ENCODE peak calls at places on chromosomes 13 and 19, in ten cellular contexts. A, X, W, Y, C, E, T, N, Q and J are unnamed samples. For H3K27me3 and H3K4me1, the result is how much of the 10 kb centered on the place peaks cover.

GRCh38 chr19:28883241-28883693 is 329.7 kb downstream of the UQCRFS1 start:
- ATAC-seq in A (no peak), X (peak), W (peak), Y (peak), C (no peak), E (no peak), T (peak), N (no peak), Q (no peak), J (peak)

GRCh38 chr19:5156231-5156986 is 184.2 kb downstream of the PTPRS start:
- ATAC-seq in A (no peak), X (no peak), W (peak), Y (no peak), C (no peak), E (no peak), T (no peak), N (peak), Q (no peak), J (no peak)

GRCh38 chr13:99540530-99540929 is 39.3 kb downstream of the TM9SF2 start:
- ATAC-seq in A (no peak), X (no peak), W (no peak), Y (no peak), C (no peak), E (no peak), T (no peak), N (no peak), Q (no peak), J (no peak)

GRCh38 chr13:33262069-33262487 is 23.5 kb downstream of the STARD13 start:
- ATAC-seq in A (peak), X (peak), W (peak), Y (no peak), C (no peak), E (no peak), T (no peak), N (peak), Q (peak), J (no peak)

GRCh38 chr19:39409886-39410619 is 2.4 kb upstream of the PLEKHG2 start:
- ATAC-seq in A (peak), X (peak), W (peak), Y (peak), C (peak), E (peak), T (peak), N (no peak), Q (no peak), J (peak)

GRCh38 chr19:16625183-16625958 is 2.6 kb downstream of the MED26 start:
- ATAC-seq in A (no peak), X (no peak), W (no peak), Y (no peak), C (no peak), E (no peak), T (peak), N (no peak), Q (no peak), J (no peak)

GRCh38 chr19:10167459-10167858 is 27.3 kb downstream of the DNMT1 start:
- ATAC-seq in A (no peak), X (no peak), W (no peak), Y (no peak), C (no peak), E (no peak), T (no peak), N (no peak), Q (no peak), J (no peak)

GRCh38 chr13:96819375-96819774 is 174.9 kb downstream of the OXGR1 start:
- ATAC-seq in A (no peak), X (no peak), W (no peak), Y (no peak), C (no peak), E (no peak), T (no peak), N (no peak), Q (no peak), J (no peak)

GRCh38 chr13:67135356-67135755 is 94.8 kb downstream of the PCDH9 start:
- ATAC-seq in A (no peak), X (no peak), W (no peak), Y (no peak), C (no peak), E (no peak), T (no peak), N (no peak), Q (no peak), J (no peak)

GRCh38 chr13:62088155-62088554 is 672.5 kb upstream of the PCDH20 start:
- ATAC-seq in A (no peak), X (no peak), W (no peak), Y (no peak), C (no peak), E (no peak), T (no peak), N (no peak), Q (no peak), J (no peak)

GRCh38 chr19:8387688-8388611 is 2.2 kb upstream of the RAB11B start:
- ATAC-seq in A (no peak), X (no peak), W (no peak), Y (no peak), C (no peak), E (peak), T (no peak), N (no peak), Q (no peak), J (no peak)

GRCh38 chr13:108069521-108070210 is 145.7 kb downstream of the LIG4 start:
- ATAC-seq in A (no peak), X (no peak), W (no peak), Y (no peak), C (no peak), E (no peak), T (peak), N (no peak), Q (no peak), J (no peak)

GRCh38 chr19:7792286-7792685 is 29.2 kb downstream of the CLEC4M start:
- ATAC-seq in A (no peak), X (no peak), W (no peak), Y (no peak), C (no peak), E (no peak), T (no peak), N (peak), Q (no peak), J (no peak)

GRCh38 chr19:21912654-21913053 is 76.7 kb upstream of the ZNF43 start:
- ATAC-seq in A (no peak), X (no peak), W (no peak), Y (no peak), C (no peak), E (no peak), T (no peak), N (no peak), Q (no peak), J (no peak)

GRCh38 chr19:46944918-46945628 is 74.6 kb upstream of the NPAS1 start:
- ATAC-seq in A (no peak), X (peak), W (peak), Y (peak), C (no peak), E (peak), T (peak), N (no peak), Q (no peak), J (peak)

GRCh38 chr13:64074989-64075474 is 2659.4 kb upstream of the PCDH20 start:
- ATAC-seq in A (no peak), X (no peak), W (no peak), Y (no peak), C (no peak), E (no peak), T (no peak), N (peak), Q (no peak), J (no peak)

GRCh38 chr19:38351865-38352395 is 16.3 kb downstream of the CATSPERG start:
- ATAC-seq in A (peak), X (peak), W (no peak), Y (no peak), C (no peak), E (no peak), T (no peak), N (no peak), Q (no peak), J (no peak)

GRCh38 chr13:40438999-40439797 is 227.2 kb downstream of the FOXO1 start:
- ATAC-seq in A (peak), X (peak), W (peak), Y (peak), C (peak), E (peak), T (no peak), N (no peak), Q (no peak), J (no peak)

GRCh38 chr13:26601669-26602068 is 44.2 kb downstream of the WASF3 start:
- ATAC-seq in A (no peak), X (no peak), W (no peak), Y (no peak), C (no peak), E (no peak), T (no peak), N (peak), Q (no peak), J (no peak)

GRCh38 chr13:21823949-21824348 is 153.1 kb downstream of the FGF9 start:
- ATAC-seq in A (no peak), X (no peak), W (no peak), Y (no peak), C (no peak), E (no peak), T (no peak), N (no peak), Q (no peak), J (no peak)

GRCh38 chr13:31898383-31899071 is 133.0 kb upstream of the FRY start:
- ATAC-seq in A (no peak), X (no peak), W (peak), Y (no peak), C (no peak), E (no peak), T (no peak), N (no peak), Q (no peak), J (no peak)

GRCh38 chr19:33374406-33374703 is 846 bp downstream of the CEBPG start:
- ATAC-seq in A (no peak), X (no peak), W (no peak), Y (no peak), C (no peak), E (no peak), T (no peak), N (no peak), Q (no peak), J (no peak)

GRCh38 chr13:109309625-109310363 is 476.6 kb downstream of the IRS2 start:
- ATAC-seq in A (peak), X (peak), W (no peak), Y (no peak), C (no peak), E (peak), T (peak), N (no peak), Q (no peak), J (no peak)

GRCh38 chr13:40572961-40573360 is 93.5 kb downstream of the FOXO1 start:
- ATAC-seq in A (no peak), X (no peak), W (no peak), Y (no peak), C (no peak), E (no peak), T (no peak), N (no peak), Q (no peak), J (no peak)

GRCh38 chr13:36837354-36838092 is 18.5 kb downstream of the RFXAP start:
- ATAC-seq in A (no peak), X (peak), W (peak), Y (peak), C (no peak), E (no peak), T (no peak), N (no peak), Q (no peak), J (no peak)

GRCh38 chr13:110411316-110412105 is 104.4 kb downstream of the COL4A2 start:
- ATAC-seq in A (peak), X (no peak), W (no peak), Y (no peak), C (no peak), E (no peak), T (peak), N (no peak), Q (no peak), J (no peak)

GRCh38 chr13:40109324-40109958 is 454.0 kb downstream of the COG6 start:
- ATAC-seq in A (no peak), X (peak), W (no peak), Y (peak), C (no peak), E (no peak), T (peak), N (peak), Q (peak), J (peak)

GRCh38 chr19:16067205-16067938 is 8.9 kb upstream of the TPM4 start:
- ATAC-seq in A (peak), X (peak), W (peak), Y (peak), C (no peak), E (peak), T (peak), N (peak), Q (peak), J (peak)

GRCh38 chr13:30725331-30726085 is 9.8 kb upstream of the ALOX5AP start:
- ATAC-seq in A (no peak), X (no peak), W (no peak), Y (peak), C (no peak), E (peak), T (no peak), N (no peak), Q (no peak), J (no peak)

GRCh38 chr13:114173753-114174152 is 5.3 kb upstream of the CFAP97D2 start:
- ATAC-seq in A (no peak), X (no peak), W (no peak), Y (no peak), C (no peak), E (no peak), T (no peak), N (no peak), Q (no peak), J (no peak)

GRCh38 chr13:29887030-29887557 is 36.7 kb upstream of the UBL3 start:
- ATAC-seq in A (no peak), X (no peak), W (no peak), Y (no peak), C (no peak), E (no peak), T (no peak), N (no peak), Q (no peak), J (no peak)

GRCh38 chr19:55643733-55644116 is 276 bp downstream of the ZNF581 start:
- ATAC-seq in A (peak), X (peak), W (peak), Y (no peak), C (no peak), E (no peak), T (no peak), N (no peak), Q (no peak), J (no peak)

GRCh38 chr13:28657784-28658538 is 969 bp upstream of the POMP start:
- ATAC-seq in A (no peak), X (peak), W (no peak), Y (no peak), C (no peak), E (no peak), T (no peak), N (peak), Q (no peak), J (no peak)

GRCh38 chr13:78609464-78610205 is 6.3 kb upstream of the POU4F1 start:
- ATAC-seq in A (peak), X (peak), W (no peak), Y (peak), C (no peak), E (peak), T (peak), N (no peak), Q (peak), J (no peak)

GRCh38 chr19:15287496-15287895 is 44.8 kb downstream of the BRD4 start:
- ATAC-seq in A (no peak), X (no peak), W (no peak), Y (no peak), C (peak), E (no peak), T (no peak), N (no peak), Q (no peak), J (no peak)

DNA sequence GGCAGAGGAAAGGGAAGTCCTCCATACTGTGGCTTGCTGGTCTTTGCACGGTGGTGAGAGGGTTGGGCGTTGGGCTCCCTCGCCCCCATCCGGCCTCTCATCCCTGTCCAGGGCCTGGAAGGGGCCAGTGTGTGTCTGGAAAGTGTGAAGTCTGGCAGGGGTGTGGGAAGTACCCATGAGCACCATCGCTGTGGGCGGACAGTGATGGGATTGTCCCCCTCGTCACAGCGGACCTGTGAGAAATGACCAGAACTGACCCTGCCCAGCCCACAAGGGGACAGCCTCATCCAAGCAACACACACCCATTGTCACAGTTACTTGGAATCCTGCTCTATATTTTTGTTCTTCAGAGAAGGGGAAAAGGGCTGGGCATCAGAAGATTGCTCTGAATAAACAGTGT is 18.6 kb downstream of the MCF2L start:
- ATAC-seq in A (no peak), X (peak), W (no peak), Y (no peak), C (no peak), E (no peak), T (no peak), N (no peak), Q (no peak), J (no peak)
- H3K27me3 ChIP-seq in A (under half), X (under half), W (under half), Y (under half), C (under half), E (under half), T (under half), N (under half), Q (under half), J (under half)

GRCh38 chr19:13101590-13102415 is 855 bp downstream of the LYL1 start:
- ATAC-seq in A (peak), X (no peak), W (no peak), Y (no peak), C (no peak), E (peak), T (no peak), N (peak), Q (no peak), J (no peak)
- H3K4me1 ChIP-seq in A (under half), X (under half), W (half or more), Y (under half), C (half or more), E (under half), T (half or more), N (under half), Q (under half), J (under half)

GRCh38 chr13:112233256-112233655 is 142.9 kb upstream of the SPACA7 start:
- ATAC-seq in A (no peak), X (no peak), W (no peak), Y (no peak), C (no peak), E (no peak), T (peak), N (no peak), Q (no peak), J (no peak)
- H3K27me3 ChIP-seq in A (under half), X (under half), W (under half), Y (under half), C (under half), E (under half), T (under half), N (half or more), Q (under half), J (half or more)

DNA sequence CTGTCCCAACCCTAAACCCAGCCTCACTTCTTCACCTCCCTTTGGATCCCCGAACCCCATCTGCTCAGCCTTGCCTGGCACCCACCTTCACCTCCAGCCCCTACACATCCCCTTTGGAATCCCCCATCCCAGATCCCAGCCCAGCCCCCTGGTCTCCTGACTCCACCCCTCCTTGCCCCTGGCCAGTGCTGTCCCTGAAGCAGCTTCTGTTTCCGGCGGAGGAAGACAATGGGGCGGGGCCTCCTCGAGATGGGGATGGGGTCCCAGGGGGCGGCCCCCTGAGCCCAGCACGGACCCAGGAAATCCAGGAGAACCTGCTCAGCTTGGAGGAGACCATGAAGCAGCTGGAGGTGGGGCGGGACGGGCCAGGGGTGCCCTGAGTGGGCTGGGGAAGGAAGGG is 22.0 kb downstream of the ERFL start:
- ATAC-seq in A (no peak), X (no peak), W (no peak), Y (no peak), C (no peak), E (no peak), T (no peak), N (no peak), Q (no peak), J (no peak)
- H3K4me1 ChIP-seq in A (under half), X (under half), W (under half), Y (under half), C (half or more), E (under half), T (under half), N (under half), Q (under half), J (under half)

GRCh38 chr19:45130236-45130635 is 30.5 kb downstream of the NKPD1 start:
- ATAC-seq in A (no peak), X (no peak), W (no peak), Y (no peak), C (no peak), E (no peak), T (no peak), N (no peak), Q (no peak), J (no peak)

GRCh38 chr19:45125975-45126493 is 33.1 kb downstream of the PPP1R37 start:
- ATAC-seq in A (peak), X (peak), W (peak), Y (no peak), C (peak), E (peak), T (peak), N (peak), Q (peak), J (peak)

GRCh38 chr19:45128806-45129205 is 32.0 kb downstream of the NKPD1 start:
- ATAC-seq in A (no peak), X (no peak), W (no peak), Y (no peak), C (no peak), E (no peak), T (no peak), N (no peak), Q (no peak), J (no peak)

GRCh38 chr19:45126654-45127053 is 33.7 kb downstream of the PPP1R37 start:
- ATAC-seq in A (no peak), X (no peak), W (no peak), Y (no peak), C (no peak), E (no peak), T (no peak), N (no peak), Q (no peak), J (no peak)

GRCh38 chr19:45128109-45128508 is 32.7 kb downstream of the NKPD1 start:
- ATAC-seq in A (no peak), X (no peak), W (no peak), Y (no peak), C (no peak), E (no peak), T (no peak), N (no peak), Q (no peak), J (no peak)
- H3K27me3 ChIP-seq in A (under half), X (under half), W (under half), Y (under half), C (under half), E (under half), T (under half), N (under half), Q (under half), J (under half)

GRCh38 chr19:2546128-2547032 is 70.5 kb downstream of the GADD45B start:
- ATAC-seq in A (peak), X (peak), W (peak), Y (peak), C (no peak), E (peak), T (peak), N (no peak), Q (no peak), J (no peak)
- H3K4me1 ChIP-seq in A (half or more), X (under half), W (half or more), Y (under half), C (under half), E (under half), T (half or more), N (under half), Q (under half), J (under half)

GRCh38 chr19:1447944-1448343 is 2.0 kb upstream of the APC2 start:
- ATAC-seq in A (no peak), X (no peak), W (no peak), Y (no peak), C (no peak), E (no peak), T (no peak), N (no peak), Q (no peak), J (no peak)

GRCh38 chr19:1445185-1445931 is 4.6 kb upstream of the APC2 start:
- ATAC-seq in A (peak), X (peak), W (peak), Y (peak), C (peak), E (peak), T (peak), N (peak), Q (peak), J (peak)

GRCh38 chr19:1447565-1447903 is 2.4 kb upstream of the APC2 start:
- ATAC-seq in A (no peak), X (no peak), W (no peak), Y (no peak), C (no peak), E (no peak), T (no peak), N (no peak), Q (no peak), J (no peak)

GRCh38 chr19:1445932-1446712 is 3.8 kb upstream of the APC2 start:
- ATAC-seq in A (peak), X (peak), W (peak), Y (no peak), C (no peak), E (no peak), T (peak), N (no peak), Q (no peak), J (no peak)

GRCh38 chr19:1446713-1447564 is 3.0 kb upstream of the APC2 start:
- ATAC-seq in A (no peak), X (no peak), W (no peak), Y (no peak), C (no peak), E (no peak), T (no peak), N (no peak), Q (no peak), J (no peak)
- H3K27me3 ChIP-seq in A (under half), X (under half), W (half or more), Y (under half), C (under half), E (under half), T (half or more), N (under half), Q (half or more), J (half or more)

GRCh38 chr19:30662211-30662861 is 290.2 kb downstream of the ZNF536 start:
- ATAC-seq in A (no peak), X (peak), W (no peak), Y (no peak), C (no peak), E (peak), T (no peak), N (no peak), Q (no peak), J (no peak)
- H3K4me1 ChIP-seq in A (under half), X (under half), W (under half), Y (under half), C (under half), E (under half), T (under half), N (under half), Q (under half), J (under half)

GRCh38 chr19:19224150-19224851 is 12.5 kb downstream of the NCAN start:
- ATAC-seq in A (peak), X (no peak), W (no peak), Y (no peak), C (no peak), E (no peak), T (no peak), N (no peak), Q (no peak), J (no peak)
- H3K27me3 ChIP-seq in A (under half), X (under half), W (half or more), Y (under half), C (under half), E (under half), T (under half), N (under half), Q (under half), J (half or more)